ENCODE peak calls at places on chromosomes 11 and 22, in seven cellular contexts. K, A, R, Y, T, U and D are unnamed samples.

GRCh38 chr22:48653306-48653705 is 1174.4 kb downstream of the BRD1 start:
- DNase-seq in U (no peak), A (no peak), Y (no peak), K (no peak), R (no peak), T (no peak), D (no peak)

GRCh38 chr22:49240472-49240871 is 587.2 kb downstream of the BRD1 start:
- DNase-seq in U (no peak), A (no peak), Y (no peak), K (no peak), R (no peak), T (no peak), D (no peak)

GRCh38 chr22:25747245-25747944 is 5.4 kb downstream of the MYO18B start:
- DNase-seq in R (no peak), Y (peak), T (no peak), A (peak), K (peak), U (no peak), D (no peak)

GRCh38 chr11:1523077-1523476 is 36.5 kb upstream of the MOB2 start:
- DNase-seq in A (no peak), K (no peak), U (no peak), T (no peak), Y (no peak), R (no peak), D (no peak)

GRCh38 chr22:30948930-30949342 is 19.6 kb downstream of the MORC2 start:
- DNase-seq in T (no peak), R (no peak), K (no peak), Y (no peak), A (peak), U (no peak), D (no peak)

GRCh38 chr22:48931452-48931851 is 896.2 kb downstream of the BRD1 start:
- DNase-seq in R (no peak), T (no peak), U (no peak), A (no peak), K (no peak), Y (no peak), D (no peak)

GRCh38 chr11:36985562-36985961 is 387.5 kb upstream of the RAG2 start:
- DNase-seq in A (no peak), T (no peak), U (no peak), Y (no peak), K (no peak), R (no peak), D (no peak)

GRCh38 chr11:117473692-117474091 is 146.0 kb downstream of the CEP164 start:
- DNase-seq in K (no peak), A (no peak), U (no peak), R (no peak), T (no peak), Y (no peak), D (peak)

GRCh38 chr11:125572916-125573315 is 3.6 kb downstream of the EI24 start:
- DNase-seq in K (no peak), U (no peak), Y (no peak), T (no peak), A (no peak), R (no peak), D (no peak)

GRCh38 chr22:37473437-37473946 is 12.7 kb downstream of the MFNG start:
- DNase-seq in R (no peak), K (no peak), U (no peak), Y (no peak), A (no peak), T (no peak), D (no peak)

GRCh38 chr22:36486619-36487384 is 5.4 kb upstream of the TXN2 start:
- DNase-seq in K (peak), R (peak), Y (no peak), U (peak), A (peak), T (peak), D (no peak)

GRCh38 chr11:18191376-18191775 is 18.7 kb downstream of the MRGPRX4 start:
- DNase-seq in Y (no peak), A (no peak), K (peak), U (no peak), R (no peak), T (no peak), D (no peak)

GRCh38 chr22:39617342-39617741 is 46.8 kb downstream of the CACNA1I start:
- DNase-seq in R (no peak), U (no peak), T (peak), Y (no peak), K (no peak), A (no peak), D (no peak)

GRCh38 chr11:124454552-124454951 is 9.1 kb upstream of the OR8B8 start:
- DNase-seq in K (no peak), R (no peak), U (no peak), T (no peak), A (no peak), Y (no peak), D (no peak)

GRCh38 chr22:28329582-28330073 is 350.0 kb downstream of the TTC28 start:
- DNase-seq in K (no peak), A (peak), U (no peak), Y (no peak), T (no peak), R (no peak), D (no peak)

GRCh38 chr11:1162153-1162497 is 4.4 kb downstream of the MUC5AC start:
- DNase-seq in R (no peak), U (no peak), Y (no peak), K (no peak), A (no peak), T (no peak), D (no peak)

GRCh38 chr11:118434553-118435232 is 1.6 kb upstream of the KMT2A start:
- DNase-seq in A (peak), K (peak), R (peak), T (peak), Y (no peak), U (peak), D (peak)

GRCh38 chr22:32509045-32509444 is 34.4 kb downstream of the FBXO7 start:
- DNase-seq in Y (no peak), U (no peak), K (no peak), A (no peak), R (no peak), T (no peak), D (no peak)

GRCh38 chr11:93903989-93904388 is 53.6 kb upstream of the VSTM5 start:
- DNase-seq in R (no peak), Y (no peak), K (no peak), A (no peak), T (no peak), U (no peak), D (no peak)

GRCh38 chr22:37880668-37881440 is 25.2 kb upstream of the MICALL1 start:
- DNase-seq in T (no peak), A (peak), R (no peak), U (no peak), K (no peak), Y (no peak), D (no peak)

GRCh38 chr11:62545437-62546243 is 966 bp downstream of the AHNAK start:
- DNase-seq in Y (peak), T (peak), K (peak), R (no peak), U (no peak), A (peak), D (no peak)

GRCh38 chr11:61596539-61596938 is 15.7 kb upstream of the SYT7 start:
- DNase-seq in A (no peak), T (no peak), Y (no peak), U (no peak), K (no peak), R (no peak), D (no peak)

GRCh38 chr22:49291781-49292180 is 535.9 kb downstream of the BRD1 start:
- DNase-seq in R (no peak), T (no peak), U (no peak), Y (no peak), A (no peak), K (no peak), D (no peak)

GRCh38 chr22:20205964-20206708 is 55.3 kb upstream of the CCDC188 start:
- DNase-seq in A (peak), Y (peak), U (peak), R (peak), K (peak), T (peak), D (no peak)

GRCh38 chr22:20782601-20783299 is 8.8 kb downstream of the SERPIND1 start:
- DNase-seq in T (no peak), U (no peak), A (no peak), R (no peak), Y (no peak), K (no peak), D (no peak)

GRCh38 chr22:48178536-48178935 is 1416.1 kb downstream of the TBC1D22A start:
- DNase-seq in U (no peak), A (no peak), T (no peak), Y (no peak), K (no peak), R (no peak), D (no peak)